ENCODE peak calls at places on chromosomes 4 and X, in four cellular contexts. C is AG09319, S is foreskin fibroblast, U is fibroblast of mammary gland. O is an unnamed sample.

GRCh38 chr4:120725639-120726585 is 196.6 kb downstream of the PRDM5 start:
- DNase-seq in C (no peak), S (no peak), U (no peak), O (no peak)

GRCh38 chr4:151430737-151431457 is 21.9 kb downstream of the FHIP1A start:
- DNase-seq in C (no peak), S (no peak), U (no peak), O (no peak)

GRCh38 chr4:106676173-106676921 is 307.8 kb upstream of the GIMD1 start:
- DNase-seq in C (peak), S (peak), U (peak), O (no peak)

GRCh38 chr4:169115897-169116254 is 105.8 kb upstream of the CBR4 start:
- DNase-seq in C (peak), S (peak), U (peak), O (no peak)

GRCh38 chr4:15253346-15253745 is 174.5 kb upstream of the C1QTNF7 start:
- DNase-seq in C (no peak), S (no peak), U (no peak), O (no peak)

GRCh38 chrX:154357205-154357604 is 17.2 kb downstream of the FLNA start:
- DNase-seq in C (no peak), S (no peak), U (no peak), O (no peak)

GRCh38 chrX:148629435-148629834 is 129.0 kb downstream of the AFF2 start:
- DNase-seq in C (no peak), S (no peak), U (no peak), O (no peak)

GRCh38 chr4:10154241-10154640 is 37.6 kb upstream of the WDR1 start:
- DNase-seq in C (no peak), S (no peak), U (no peak), O (no peak)

GRCh38 chrX:18886344-18887161 is 97.4 kb downstream of the PHKA2 start:
- DNase-seq in C (no peak), S (peak), U (peak), O (peak)

GRCh38 chr4:119733431-119733830 is 104.8 kb upstream of the PDE5A start:
- DNase-seq in C (no peak), S (peak), U (no peak), O (no peak)

GRCh38 chr4:169015237-169015636 is 5.2 kb upstream of the CBR4 start:
- DNase-seq in C (no peak), S (no peak), U (no peak), O (no peak)

GRCh38 chr4:78058591-78059523 is 1.7 kb downstream of the FRAS1 start:
- DNase-seq in C (no peak), S (peak), U (peak), O (no peak)

GRCh38 chr4:78056265-78057129 is 626 bp upstream of the FRAS1 start:
- DNase-seq in C (peak), S (peak), U (peak), O (peak)

GRCh38 chr4:78059524-78059889 is 2.4 kb downstream of the FRAS1 start:
- DNase-seq in C (peak), S (peak), U (peak), O (no peak)

GRCh38 chr4:78057600-78058560 is 757 bp downstream of the FRAS1 start:
- DNase-seq in C (no peak), S (peak), U (peak), O (peak)

GRCh38 chr4:78057135-78057599 is at the start of gene FRAS1:
- DNase-seq in C (no peak), S (no peak), U (peak), O (no peak)
- TF ChIP-seq CTCF in C (no peak), S (no peak), U (no peak), O (no peak)

DNA sequence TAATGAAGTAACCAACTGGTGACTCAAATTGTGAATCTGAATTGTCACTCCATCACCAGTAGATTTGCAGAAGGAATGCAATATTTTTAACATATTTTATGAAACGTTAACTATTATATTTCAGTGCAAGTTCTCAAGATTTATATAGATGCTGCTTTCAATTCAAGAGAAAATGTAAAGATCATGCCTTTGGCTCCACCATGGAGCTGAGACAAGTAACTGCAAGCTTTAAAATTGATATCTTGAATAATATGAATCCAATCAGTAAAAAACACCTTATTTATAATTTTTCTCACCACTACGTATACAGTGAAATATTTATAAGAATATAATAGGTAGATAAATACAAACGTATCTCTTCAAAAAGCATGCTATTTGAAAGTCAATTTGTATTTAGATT is 27.8 kb upstream of the GALNTL6 start:
- DNase-seq in C (no peak), S (no peak), U (no peak), O (no peak)
- TF ChIP-seq CTCF in C (no peak), S (no peak), U (no peak), O (no peak)

DNA sequence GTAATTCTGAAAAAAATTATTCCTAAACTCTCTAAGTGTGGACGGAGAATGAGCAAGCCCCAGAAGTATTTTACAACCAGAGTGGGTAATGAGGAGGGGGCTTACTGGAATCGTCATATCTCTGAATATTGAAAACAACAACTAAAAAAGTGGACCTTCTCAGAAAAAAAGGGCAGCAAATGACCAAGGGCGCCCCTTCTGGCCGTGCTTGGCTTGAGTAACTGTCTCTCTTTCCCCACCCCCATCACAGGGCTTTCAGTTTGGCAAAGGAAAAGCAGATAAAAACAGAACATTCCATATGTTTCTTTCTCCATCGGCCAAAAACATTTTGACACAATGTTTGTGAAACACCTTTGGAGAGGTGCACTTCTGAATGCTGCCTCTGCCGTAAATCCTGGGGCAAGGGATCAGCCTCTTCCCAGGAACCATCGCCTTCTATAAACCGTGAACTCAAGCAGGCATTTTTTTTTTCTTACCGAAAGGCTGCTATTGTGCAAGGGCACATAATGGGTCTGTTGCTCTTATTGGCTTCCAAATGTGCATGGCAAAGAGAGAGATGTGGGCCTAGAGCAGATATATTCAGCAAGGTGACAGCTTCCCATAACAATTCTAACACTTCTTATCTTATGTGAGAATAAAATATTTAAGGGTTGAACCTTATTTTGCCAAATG is 115.4 kb downstream of the PARM1 start:
- DNase-seq in C (no peak), S (no peak), U (no peak), O (no peak)
- TF ChIP-seq CTCF in C (no peak), S (no peak), U (peak), O (no peak)

GRCh38 chrX:112863850-112864249 is 23.2 kb upstream of the AMOT start:
- DNase-seq in C (no peak), S (no peak), U (no peak), O (no peak)

GRCh38 chrX:112868586-112868985 is 28.0 kb upstream of the AMOT start:
- DNase-seq in C (no peak), S (no peak), U (peak), O (no peak)

GRCh38 chrX:112865464-112866025 is 24.9 kb upstream of the AMOT start:
- DNase-seq in C (no peak), S (no peak), U (no peak), O (no peak)

GRCh38 chrX:112866175-112866574 is 25.5 kb upstream of the AMOT start:
- DNase-seq in C (no peak), S (no peak), U (no peak), O (no peak)

DNA sequence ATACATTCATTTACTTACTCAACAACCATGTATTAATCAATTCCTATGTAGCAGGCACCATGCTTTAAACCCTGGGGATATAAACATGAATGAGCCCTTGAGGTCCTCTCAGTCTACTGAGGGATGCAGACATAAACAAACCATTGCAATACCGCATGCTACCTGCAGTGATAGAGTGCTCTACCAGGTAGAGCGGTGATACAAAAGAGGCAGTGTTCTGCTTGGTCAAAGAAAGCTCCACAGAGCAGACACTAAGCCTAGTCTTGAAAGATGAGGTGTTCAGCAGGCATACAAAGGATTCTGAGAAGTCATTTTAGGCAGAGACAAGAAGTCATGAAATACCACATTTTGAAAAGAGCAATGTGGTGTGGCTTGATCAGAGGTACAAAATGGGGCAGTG is 26.9 kb upstream of the AMOT start:
- DNase-seq in C (no peak), S (no peak), U (no peak), O (no peak)
- TF ChIP-seq CTCF in C (no peak), S (no peak), U (no peak), O (no peak)

DNA sequence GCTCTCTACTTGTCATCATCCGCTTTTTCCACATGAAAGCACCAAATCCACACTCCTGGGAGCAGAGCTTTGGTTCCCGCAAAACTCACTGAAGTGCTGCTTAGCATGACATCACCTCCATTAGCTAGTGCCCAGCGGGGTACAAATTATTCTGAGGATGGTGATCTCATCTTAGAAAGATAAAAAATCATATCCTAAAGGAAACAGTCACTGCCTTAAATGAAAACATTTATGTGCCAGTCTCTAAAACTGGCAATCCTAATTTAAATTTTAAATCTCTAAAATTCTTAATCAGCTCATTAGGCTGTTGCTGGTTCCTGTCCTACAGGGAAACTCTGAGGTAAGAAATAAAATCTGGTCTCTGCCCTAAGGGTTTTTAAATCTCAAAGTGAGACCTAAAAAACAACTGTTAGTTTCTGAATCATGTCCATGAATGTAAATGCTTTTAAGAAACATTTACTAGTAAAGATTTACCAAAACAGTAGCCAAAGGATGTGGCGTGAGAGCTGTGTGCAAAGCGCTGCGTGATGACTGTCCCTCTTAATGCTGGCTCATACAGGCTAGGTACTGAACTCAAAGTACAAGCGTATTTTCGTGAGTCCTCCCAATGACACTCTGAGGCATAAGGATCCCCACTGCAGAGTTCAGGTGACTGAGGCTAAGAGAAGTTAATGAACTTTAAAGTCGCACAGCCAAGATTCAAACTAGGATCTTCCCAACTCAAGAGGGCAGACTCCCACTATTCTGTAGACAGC is 4.5 kb downstream of the CASP3 start:
- DNase-seq in C (no peak), S (no peak), U (peak), O (no peak)
- TF ChIP-seq CTCF in C (no peak), S (no peak), U (no peak), O (no peak)

GRCh38 chrX:71657267-71657666 is 10.1 kb upstream of the LOC101059915 start:
- DNase-seq in C (no peak), S (no peak), U (peak), O (no peak)

GRCh38 chrX:71653344-71653743 is 14.0 kb upstream of the LOC101059915 start:
- DNase-seq in C (no peak), S (no peak), U (no peak), O (no peak)

GRCh38 chrX:71650333-71650969 is 16.9 kb upstream of the LOC101059915 start:
- DNase-seq in C (no peak), S (no peak), U (no peak), O (no peak)

DNA sequence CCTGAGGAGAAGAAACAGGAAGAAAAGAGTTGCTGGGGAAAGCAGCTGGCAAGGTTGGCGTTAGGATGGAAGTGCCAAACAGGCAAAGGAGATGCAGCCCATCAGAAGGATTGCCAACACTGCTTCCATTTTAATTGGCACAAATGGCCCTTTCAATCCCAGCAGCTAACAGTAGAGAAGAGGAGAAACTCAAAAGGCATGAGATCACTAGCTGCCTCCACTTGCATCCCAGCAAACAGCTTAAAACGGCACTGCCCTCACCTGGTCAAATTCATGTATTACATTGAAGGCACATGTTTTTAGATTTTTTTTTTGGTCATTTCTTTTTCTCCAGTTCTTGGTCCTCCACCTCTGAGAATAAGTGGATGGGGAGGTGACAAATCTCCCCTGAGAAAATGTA is 14.9 kb upstream of the LOC101059915 start:
- DNase-seq in C (peak), S (peak), U (peak), O (no peak)
- TF ChIP-seq CTCF in C (peak), S (peak), U (peak), O (no peak)

GRCh38 chr4:174317531-174317930 is 33.8 kb downstream of the CEP44 start:
- DNase-seq in C (no peak), S (no peak), U (peak), O (no peak)

GRCh38 chr4:174316954-174317353 is 33.2 kb downstream of the CEP44 start:
- DNase-seq in C (no peak), S (no peak), U (peak), O (no peak)

GRCh38 chr4:174316546-174316945 is 32.8 kb downstream of the CEP44 start:
- DNase-seq in C (no peak), S (no peak), U (no peak), O (no peak)

GRCh38 chr4:174320501-174321199 is 36.9 kb downstream of the CEP44 start:
- DNase-seq in C (no peak), S (no peak), U (no peak), O (no peak)

GRCh38 chr4:174318829-174319764 is 35.4 kb downstream of the CEP44 start:
- DNase-seq in C (no peak), S (peak), U (peak), O (no peak)
- TF ChIP-seq CTCF in C (peak), S (peak), U (peak), O (no peak)

DNA sequence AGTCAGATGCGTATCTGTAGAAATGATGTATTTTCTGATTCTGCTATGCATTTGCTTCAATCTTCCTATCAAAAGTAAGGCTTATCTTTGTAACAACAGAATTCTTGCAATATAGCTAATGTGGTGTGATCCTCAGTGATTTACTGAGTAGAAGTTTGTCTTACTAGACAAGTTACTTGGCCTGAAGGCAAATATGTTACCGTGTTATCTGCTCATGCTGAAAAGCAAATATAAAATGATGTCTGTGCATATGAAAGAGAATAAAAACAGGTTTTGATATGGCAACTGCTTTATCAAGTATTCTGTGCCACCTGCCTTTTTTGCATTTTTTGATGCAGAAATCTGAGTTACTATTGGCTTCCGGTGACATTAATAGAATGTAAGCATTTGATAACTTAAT is 92.6 kb downstream of the TIGD2 start:
- DNase-seq in C (no peak), S (no peak), U (no peak), O (no peak)
- TF ChIP-seq CTCF in C (no peak), S (no peak), U (no peak), O (no peak)